ENCODE peak calls at places on chromosomes 11 and 22, in eight cellular contexts. J, I, Z, N, D, E, H and S are unnamed samples.

GRCh38 chr11:62611705-62612365 is 740 bp downstream of the EML3 start:
- DNase-seq in J (no peak), I (peak; percentile 75), Z (peak; percentile 64), N (no peak), D (peak; percentile 84), E (no peak), H (peak; percentile 78), S (peak; percentile 69)

GRCh38 chr11:19187880-19188279 is 13.9 kb downstream of the CSRP3 start:
- DNase-seq in J (no peak), I (no peak), Z (no peak), N (no peak), D (no peak), E (no peak), H (no peak), S (no peak)

GRCh38 chr11:96341237-96342130 is 1.5 kb downstream of the MAML2 start:
- DNase-seq in J (peak; percentile 49), I (peak; percentile 33), Z (peak; percentile 75), N (no peak), D (peak; percentile 91), E (peak; percentile 60), H (peak; percentile 74), S (no peak)

GRCh38 chr11:105071060-105071732 is 26.1 kb upstream of the CARD16 start:
- DNase-seq in J (no peak), I (no peak), Z (no peak), N (no peak), D (no peak), E (no peak), H (no peak), S (no peak)

GRCh38 chr11:60197442-60197841 is 14.6 kb upstream of the MS4A6A start:
- DNase-seq in J (no peak), I (no peak), Z (no peak), N (no peak), D (no peak), E (no peak), H (no peak), S (no peak)

GRCh38 chr22:27238935-27239510 is 562.5 kb downstream of the MN1 start:
- DNase-seq in J (peak; percentile 18), I (peak; percentile 91), Z (peak; percentile 24), N (no peak), D (no peak), E (peak; percentile 59), H (peak; percentile 93), S (peak; percentile 75)

GRCh38 chr11:58928082-58928574 is 11.2 kb upstream of the GLYATL1 start:
- DNase-seq in J (no peak), I (no peak), Z (no peak), N (no peak), D (no peak), E (no peak), H (no peak), S (no peak)

GRCh38 chr11:95089620-95090542 is at the start of gene ENDOD1:
- DNase-seq in J (peak; percentile 63), I (peak; percentile 88), Z (peak; percentile 89), N (no peak), D (peak; percentile 98), E (peak; percentile 87), H (peak; percentile 83), S (peak; percentile 86)

GRCh38 chr11:70577258-70577603 is 178.9 kb downstream of the CTTN start:
- DNase-seq in J (no peak), I (no peak), Z (no peak), N (no peak), D (peak; percentile 41), E (no peak), H (no peak), S (no peak)

GRCh38 chr11:47896199-47896598 is 48.0 kb upstream of the NUP160 start:
- DNase-seq in J (no peak), I (no peak), Z (no peak), N (no peak), D (no peak), E (no peak), H (no peak), S (no peak)

GRCh38 chr11:66264893-66265292 is 3.5 kb upstream of the RAB1B start:
- DNase-seq in J (no peak), I (no peak), Z (peak; percentile 53), N (no peak), D (peak; percentile 80), E (no peak), H (no peak), S (no peak)

GRCh38 chr11:12163181-12163841 is 52.9 kb downstream of the MICAL2 start:
- DNase-seq in J (no peak), I (peak; percentile 91), Z (no peak), N (no peak), D (no peak), E (no peak), H (no peak), S (no peak)

GRCh38 chr11:20592741-20593140 is 6.7 kb upstream of the SLC6A5 start:
- DNase-seq in J (no peak), I (no peak), Z (no peak), N (no peak), D (no peak), E (no peak), H (no peak), S (no peak)

GRCh38 chr11:99371257-99371656 is 350.5 kb downstream of the CNTN5 start:
- DNase-seq in J (no peak), I (no peak), Z (no peak), N (no peak), D (no peak), E (no peak), H (no peak), S (no peak)

DNA sequence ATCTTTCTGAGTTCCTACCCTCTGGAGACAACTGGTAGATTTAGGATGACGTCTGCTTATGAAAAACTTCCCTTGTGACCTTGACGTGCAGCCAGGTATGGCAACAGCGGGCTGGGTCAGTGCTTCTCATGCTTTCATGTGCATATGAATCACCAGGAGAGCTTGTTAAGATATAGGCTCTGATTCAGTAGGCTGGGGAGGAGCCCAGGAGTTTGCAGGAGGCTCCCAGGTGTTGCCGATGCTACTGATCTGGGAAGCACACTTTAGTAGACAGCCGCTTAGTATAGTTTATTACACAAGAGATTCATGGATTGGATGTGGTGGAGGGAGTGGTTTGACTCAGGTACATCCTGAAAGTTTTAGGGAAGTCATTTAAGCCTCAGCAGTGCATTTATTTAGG is 23.8 kb downstream of the DIXDC1 start:
- DNase-seq in J (no peak), I (no peak), Z (no peak), N (no peak), D (no peak), E (no peak), H (no peak), S (no peak)
- TF ChIP-seq POLR2A in J (no peak), I (no peak), Z (no peak), N (no peak), D (no peak), E (no peak), H (no peak), S (no peak)

GRCh38 chr11:68040957-68041591 is 2.2 kb downstream of the TCIRG1 start:
- DNase-seq in J (no peak), I (no peak), Z (no peak), N (no peak), D (peak; percentile 84), E (peak; percentile 64), H (peak; percentile 51), S (no peak)
- H3K36me3 ChIP-seq in J (peaks cover 54% of the 10 kb centered on the region), I (no peaks in the 10 kb centered on the region), Z (peaks cover 54% of the 10 kb centered on the region), N (peaks cover 6% of the 10 kb centered on the region), D (peaks cover 49% of the 10 kb centered on the region), E (no peaks in the 10 kb centered on the region), H (no peaks in the 10 kb centered on the region), S (no peaks in the 10 kb centered on the region)

GRCh38 chr22:20495861-20496681 is 476 bp upstream of the KLHL22 start:
- DNase-seq in J (peak; percentile 82), I (peak; percentile 94), Z (peak; percentile 100), N (peak; percentile 73), D (peak; percentile 99), E (peak; percentile 95), H (peak; percentile 92), S (peak; percentile 91)
- TF ChIP-seq POLR2A in J (peak; percentile 66), I (no peak), Z (no peak), N (peak; percentile 82), D (no peak), E (peak; percentile 77), H (peak; percentile 51), S (no peak)

GRCh38 chr22:30927806-30928205 is 40.8 kb downstream of the MORC2 start:
- DNase-seq in J (no peak), I (no peak), Z (no peak), N (no peak), D (no peak), E (no peak), H (no peak), S (peak; percentile 11)

GRCh38 chr22:30925667-30926066 is 42.9 kb downstream of the MORC2 start:
- DNase-seq in J (no peak), I (no peak), Z (no peak), N (no peak), D (no peak), E (no peak), H (no peak), S (no peak)

GRCh38 chr22:30928401-30928800 is 40.2 kb downstream of the MORC2 start:
- DNase-seq in J (no peak), I (no peak), Z (no peak), N (no peak), D (no peak), E (no peak), H (no peak), S (peak; percentile 6)

GRCh38 chr22:30923168-30923900 is 45.2 kb downstream of the MORC2 start:
- DNase-seq in J (no peak), I (no peak), Z (no peak), N (no peak), D (no peak), E (no peak), H (no peak), S (peak; percentile 12)

DNA sequence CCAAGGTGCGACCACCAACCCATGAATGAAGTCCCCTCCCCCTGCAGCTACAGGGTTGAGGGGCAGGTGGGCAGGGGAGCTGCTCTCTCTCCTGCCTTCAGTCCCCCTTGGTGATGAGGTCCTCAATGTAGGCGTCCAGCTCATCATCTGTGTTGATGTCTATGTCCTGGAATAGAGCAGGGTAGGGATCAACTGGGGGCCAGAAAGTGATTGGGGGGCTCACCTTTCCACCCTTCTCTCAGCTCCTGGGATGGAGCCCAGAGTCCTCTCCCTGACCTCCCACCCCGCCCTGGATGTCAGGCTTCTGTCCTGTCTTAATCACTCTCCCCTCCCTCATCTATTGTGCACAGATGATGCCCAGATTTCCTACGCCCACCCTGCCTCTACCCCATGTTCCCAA is 41.9 kb downstream of the MORC2 start:
- DNase-seq in J (no peak), I (no peak), Z (no peak), N (no peak), D (no peak), E (no peak), H (no peak), S (peak; percentile 5)
- H3K36me3 ChIP-seq in J (peaks cover 78% of the 10 kb centered on the region), I (peaks cover 18% of the 10 kb centered on the region), Z (peaks cover 60% of the 10 kb centered on the region), N (peaks cover 10% of the 10 kb centered on the region), D (peaks cover 54% of the 10 kb centered on the region), E (peaks cover 49% of the 10 kb centered on the region), H (no peaks in the 10 kb centered on the region), S (no peaks in the 10 kb centered on the region)

GRCh38 chr22:46104170-46104880 is 46.0 kb upstream of the PPARA start:
- DNase-seq in J (no peak), I (peak; percentile 70), Z (no peak), N (no peak), D (peak; percentile 89), E (peak; percentile 71), H (peak; percentile 95), S (peak; percentile 95)
- TF ChIP-seq POLR2A in J (no peak), I (no peak), Z (no peak), N (no peak), D (no peak), E (no peak), H (peak; percentile 12), S (no peak)